ENCODE peak calls at places on chromosome 11, in four cellular contexts. One of them, this sample, is unnamed.
A peak's percentile ranks its signal among the peaks of the same experiment; 100 is the strongest.

GRCh38 chr11:107040447-107041444 is 22.5 kb upstream of the GUCY1A2 start:
- DNase-seq in AG04450: no peak
- DNase-seq in CD8-positive, alpha-beta T cell: no peak
- DNase-seq in stimulated activated CD8-positive, alpha-beta memory T cell treated with anti-CD3 and anti-CD28 coated beads, Interleukin-2, amount 100 ng/mL, for 1 hour: no peak
- DNase-seq in this sample: no peak

GRCh38 chr11:1820463-1821325 is 14.1 kb upstream of the SYT8 start:
- DNase-seq in stimulated activated CD8-positive, alpha-beta memory T cell treated with anti-CD3 and anti-CD28 coated beads, Interleukin-2, amount 100 ng/mL, for 1 hour: no peak
- DNase-seq in CD8-positive, alpha-beta T cell: no peak
- DNase-seq in AG04450: no peak
- DNase-seq in this sample: no peak

GRCh38 chr11:72591785-72592490 is 82.3 kb downstream of the PDE2A start:
- DNase-seq in stimulated activated CD8-positive, alpha-beta memory T cell treated with anti-CD3 and anti-CD28 coated beads, Interleukin-2, amount 100 ng/mL, for 1 hour: peak; percentile 17
- DNase-seq in CD8-positive, alpha-beta T cell: peak; percentile 23
- DNase-seq in AG04450: no peak
- DNase-seq in this sample: no peak

GRCh38 chr11:33801821-33802413 is 27.6 kb upstream of the FBXO3 start:
- DNase-seq in CD8-positive, alpha-beta T cell: no peak
- DNase-seq in AG04450: no peak
- DNase-seq in stimulated activated CD8-positive, alpha-beta memory T cell treated with anti-CD3 and anti-CD28 coated beads, Interleukin-2, amount 100 ng/mL, for 1 hour: no peak
- DNase-seq in this sample: no peak

GRCh38 chr11:64562723-64563351 is 28.2 kb upstream of the SLC22A12 start:
- DNase-seq in CD8-positive, alpha-beta T cell: no peak
- DNase-seq in AG04450: no peak
- DNase-seq in stimulated activated CD8-positive, alpha-beta memory T cell treated with anti-CD3 and anti-CD28 coated beads, Interleukin-2, amount 100 ng/mL, for 1 hour: no peak
- DNase-seq in this sample: no peak

GRCh38 chr11:5631969-5632635 is 7.3 kb downstream of the TRIM34 start:
- DNase-seq in AG04450: no peak
- DNase-seq in CD8-positive, alpha-beta T cell: no peak
- DNase-seq in stimulated activated CD8-positive, alpha-beta memory T cell treated with anti-CD3 and anti-CD28 coated beads, Interleukin-2, amount 100 ng/mL, for 1 hour: no peak
- DNase-seq in this sample: no peak

GRCh38 chr11:120310875-120311274 is 14.2 kb upstream of the TLCD5 start:
- DNase-seq in stimulated activated CD8-positive, alpha-beta memory T cell treated with anti-CD3 and anti-CD28 coated beads, Interleukin-2, amount 100 ng/mL, for 1 hour: no peak
- DNase-seq in AG04450: no peak
- DNase-seq in CD8-positive, alpha-beta T cell: no peak
- DNase-seq in this sample: no peak

GRCh38 chr11:123469089-123469488 is 39.0 kb downstream of the GRAMD1B start:
- DNase-seq in stimulated activated CD8-positive, alpha-beta memory T cell treated with anti-CD3 and anti-CD28 coated beads, Interleukin-2, amount 100 ng/mL, for 1 hour: no peak
- DNase-seq in CD8-positive, alpha-beta T cell: no peak
- DNase-seq in AG04450: no peak
- DNase-seq in this sample: no peak

GRCh38 chr11:75024764-75025211 is 36.1 kb downstream of the NEU3 start:
- DNase-seq in stimulated activated CD8-positive, alpha-beta memory T cell treated with anti-CD3 and anti-CD28 coated beads, Interleukin-2, amount 100 ng/mL, for 1 hour: no peak
- DNase-seq in CD8-positive, alpha-beta T cell: no peak
- DNase-seq in AG04450: no peak
- DNase-seq in this sample: no peak

GRCh38 chr11:86926975-86927374 is 28.2 kb downstream of the FZD4 start:
- DNase-seq in AG04450: no peak
- DNase-seq in stimulated activated CD8-positive, alpha-beta memory T cell treated with anti-CD3 and anti-CD28 coated beads, Interleukin-2, amount 100 ng/mL, for 1 hour: no peak
- DNase-seq in CD8-positive, alpha-beta T cell: no peak
- DNase-seq in this sample: no peak

GRCh38 chr11:9563196-9563730 is 10.2 kb upstream of the WEE1 start:
- DNase-seq in CD8-positive, alpha-beta T cell: no peak
- DNase-seq in AG04450: no peak
- DNase-seq in stimulated activated CD8-positive, alpha-beta memory T cell treated with anti-CD3 and anti-CD28 coated beads, Interleukin-2, amount 100 ng/mL, for 1 hour: no peak
- DNase-seq in this sample: no peak